ENCODE peak calls at places on chromosome 22, in four cellular contexts. One of them, this sample, is unnamed. For H3K27me3, the result is how much of the 10 kb centered on the place peaks cover.

GRCh38 chr22:37270928-37271650 is 11.2 kb upstream of the CYTH4 start:
- DNase-seq in body of pancreas: no peak
- DNase-seq in cardiac muscle cell: no peak
- DNase-seq in AG04450: no peak
- DNase-seq in this sample: no peak

GRCh38 chr22:39631857-39632256 is 61.3 kb downstream of the CACNA1I start:
- DNase-seq in body of pancreas: no peak
- DNase-seq in cardiac muscle cell: no peak
- DNase-seq in AG04450: no peak
- DNase-seq in this sample: peak

GRCh38 chr22:28373841-28374240 is 305.8 kb downstream of the TTC28 start:
- DNase-seq in body of pancreas: no peak
- DNase-seq in cardiac muscle cell: no peak
- DNase-seq in AG04450: no peak
- DNase-seq in this sample: no peak

GRCh38 chr22:17513612-17514011 is 49.7 kb upstream of the SLC25A18 start:
- DNase-seq in body of pancreas: no peak
- DNase-seq in cardiac muscle cell: no peak
- DNase-seq in AG04450: no peak
- DNase-seq in this sample: no peak

GRCh38 chr22:31488346-31488883 is 1.2 kb downstream of the EIF4ENIF1 start:
- DNase-seq in body of pancreas: no peak
- DNase-seq in cardiac muscle cell: no peak
- DNase-seq in AG04450: no peak
- DNase-seq in this sample: no peak

GRCh38 chr22:48098243-48098935 is 1335.9 kb downstream of the TBC1D22A start:
- DNase-seq in body of pancreas: no peak
- DNase-seq in cardiac muscle cell: no peak
- DNase-seq in AG04450: no peak
- DNase-seq in this sample: no peak

GRCh38 chr22:39153220-39153860 is 860 bp upstream of the CBX7 start:
- DNase-seq in body of pancreas: no peak
- DNase-seq in cardiac muscle cell: no peak
- DNase-seq in AG04450: no peak
- DNase-seq in this sample: peak

GRCh38 chr22:48035897-48036296 is 1273.4 kb downstream of the TBC1D22A start:
- DNase-seq in body of pancreas: no peak
- DNase-seq in cardiac muscle cell: no peak
- DNase-seq in AG04450: no peak
- DNase-seq in this sample: peak

GRCh38 chr22:29811377-29811776 is 26.7 kb downstream of the ASCC2 start:
- DNase-seq in body of pancreas: no peak
- DNase-seq in cardiac muscle cell: no peak
- DNase-seq in AG04450: no peak
- DNase-seq in this sample: no peak

GRCh38 chr22:30903876-30904460 is 64.6 kb downstream of the MORC2 start:
- DNase-seq in body of pancreas: no peak
- DNase-seq in cardiac muscle cell: no peak
- DNase-seq in AG04450: no peak
- DNase-seq in this sample: no peak

GRCh38 chr22:35422145-35422544 is 22.2 kb downstream of the MCM5 start:
- DNase-seq in body of pancreas: no peak
- DNase-seq in cardiac muscle cell: no peak
- DNase-seq in AG04450: no peak
- DNase-seq in this sample: no peak

GRCh38 chr22:27473533-27473932 is 328.0 kb downstream of the MN1 start:
- DNase-seq in body of pancreas: no peak
- DNase-seq in cardiac muscle cell: no peak
- DNase-seq in AG04450: no peak
- DNase-seq in this sample: no peak

GRCh38 chr22:27336151-27337090 is 465.1 kb downstream of the MN1 start:
- DNase-seq in body of pancreas: no peak
- DNase-seq in cardiac muscle cell: no peak
- DNase-seq in AG04450: no peak
- DNase-seq in this sample: no peak

GRCh38 chr22:30824096-30824495 is 129.4 kb downstream of the OSBP2 start:
- DNase-seq in body of pancreas: no peak
- DNase-seq in cardiac muscle cell: no peak
- DNase-seq in AG04450: no peak
- DNase-seq in this sample: no peak

GRCh38 chr22:38135133-38135706 is 24.7 kb upstream of the BAIAP2L2 start:
- DNase-seq in body of pancreas: no peak
- DNase-seq in cardiac muscle cell: no peak
- DNase-seq in AG04450: peak
- DNase-seq in this sample: peak

GRCh38 chr22:29831186-29831921 is 6.7 kb downstream of the ASCC2 start:
- DNase-seq in body of pancreas: no peak
- DNase-seq in cardiac muscle cell: no peak
- DNase-seq in AG04450: no peak
- DNase-seq in this sample: no peak

GRCh38 chr22:24593810-24594568 is 1.1 kb upstream of the LRRC75B start:
- DNase-seq in body of pancreas: peak
- DNase-seq in cardiac muscle cell: no peak
- DNase-seq in AG04450: no peak
- DNase-seq in this sample: peak

GRCh38 chr22:24996420-24996952 is 44.0 kb downstream of the KIAA1671 start:
- DNase-seq in body of pancreas: no peak
- DNase-seq in cardiac muscle cell: peak
- DNase-seq in AG04450: no peak
- DNase-seq in this sample: peak

GRCh38 chr22:41589260-41589600 is 410 bp downstream of the PMM1 start:
- DNase-seq in body of pancreas: peak
- DNase-seq in cardiac muscle cell: peak
- DNase-seq in AG04450: no peak
- DNase-seq in this sample: peak

GRCh38 chr22:38406617-38407016 is 48.4 kb downstream of the KCNJ4 start:
- DNase-seq in body of pancreas: no peak
- DNase-seq in cardiac muscle cell: no peak
- DNase-seq in AG04450: peak
- DNase-seq in this sample: no peak

GRCh38 chr22:42825796-42826195 is 31.3 kb downstream of the ARFGAP3 start:
- DNase-seq in body of pancreas: no peak
- DNase-seq in cardiac muscle cell: no peak
- DNase-seq in AG04450: no peak
- DNase-seq in this sample: no peak

GRCh38 chr22:19877626-19878339 is 23.1 kb upstream of the GNB1L start:
- DNase-seq in body of pancreas: peak
- DNase-seq in cardiac muscle cell: no peak
- DNase-seq in AG04450: no peak
- DNase-seq in this sample: peak

GRCh38 chr22:41775976-41776375 is 24.5 kb upstream of the CCDC134 start:
- DNase-seq in body of pancreas: no peak
- DNase-seq in cardiac muscle cell: no peak
- DNase-seq in AG04450: no peak
- DNase-seq in this sample: no peak

GRCh38 chr22:28268845-28269244 is 349.8 kb upstream of the PITPNB start:
- DNase-seq in body of pancreas: no peak
- DNase-seq in cardiac muscle cell: no peak
- DNase-seq in AG04450: no peak
- DNase-seq in this sample: no peak

GRCh38 chr22:26713823-26714449 is 56.5 kb downstream of the MIAT start:
- DNase-seq in body of pancreas: no peak
- DNase-seq in cardiac muscle cell: peak
- DNase-seq in AG04450: no peak
- DNase-seq in this sample: no peak

GRCh38 chr22:19598054-19598855 is 74.0 kb upstream of the CLDN5 start:
- DNase-seq in body of pancreas: no peak
- DNase-seq in cardiac muscle cell: no peak
- DNase-seq in AG04450: no peak
- DNase-seq in this sample: no peak

GRCh38 chr22:20013382-20013871 is 3.2 kb downstream of the ARVCF start:
- DNase-seq in body of pancreas: peak
- DNase-seq in cardiac muscle cell: peak
- DNase-seq in AG04450: no peak
- DNase-seq in this sample: peak

GRCh38 chr22:22048981-22049531 is 66.5 kb upstream of the TOP3B start:
- DNase-seq in body of pancreas: no peak
- DNase-seq in cardiac muscle cell: no peak
- DNase-seq in AG04450: no peak
- DNase-seq in this sample: no peak
- H3K27me3 ChIP-seq in body of pancreas: under half
- H3K27me3 ChIP-seq in cardiac muscle cell: half or more
- H3K27me3 ChIP-seq in AG04450: under half
- H3K27me3 ChIP-seq in this sample: half or more

DNA sequence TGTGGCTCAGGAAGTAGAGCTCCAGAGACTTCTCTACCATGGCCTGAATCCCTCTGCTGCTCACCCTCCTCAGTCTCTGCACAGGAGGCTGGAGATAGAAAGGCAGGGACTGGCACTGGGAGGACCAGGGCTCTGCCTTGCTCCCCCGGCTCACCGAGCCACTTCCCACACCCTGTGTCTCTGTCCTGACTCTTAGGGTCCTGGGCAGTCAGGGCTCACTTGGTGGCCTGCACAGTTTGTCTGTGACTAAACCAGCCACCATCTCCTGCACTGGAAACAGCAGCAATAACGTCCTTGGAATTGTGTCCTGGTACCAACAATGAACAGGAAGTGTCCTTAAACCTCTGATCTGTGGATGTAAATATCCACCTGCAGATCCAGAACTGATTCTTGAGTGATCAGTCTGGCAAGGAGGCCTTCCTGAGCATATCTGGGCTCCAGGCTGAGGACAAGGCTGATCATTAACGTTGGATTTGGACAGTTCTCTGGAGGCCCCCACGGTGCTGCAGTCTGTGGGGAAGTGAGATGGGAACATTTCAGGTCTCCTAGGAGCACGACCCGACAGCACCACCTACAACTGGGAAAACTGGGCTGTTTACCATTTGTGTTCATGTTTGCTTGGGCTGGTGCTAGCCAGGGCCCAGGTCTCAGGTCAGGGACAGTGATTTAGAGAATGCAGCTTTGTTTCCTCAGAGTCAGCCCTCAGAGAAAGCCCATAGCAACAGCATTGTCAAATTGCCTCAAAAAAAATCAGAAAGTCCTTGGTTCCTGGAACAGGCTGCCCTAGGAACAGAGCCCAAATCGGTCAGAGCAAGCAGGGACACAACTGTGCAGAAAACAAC is 82.5 kb downstream of the ZNF280B start:
- DNase-seq in body of pancreas: no peak
- DNase-seq in cardiac muscle cell: no peak
- DNase-seq in AG04450: no peak
- DNase-seq in this sample: no peak
- H3K27me3 ChIP-seq in body of pancreas: under half
- H3K27me3 ChIP-seq in cardiac muscle cell: under half
- H3K27me3 ChIP-seq in AG04450: under half
- H3K27me3 ChIP-seq in this sample: half or more

DNA sequence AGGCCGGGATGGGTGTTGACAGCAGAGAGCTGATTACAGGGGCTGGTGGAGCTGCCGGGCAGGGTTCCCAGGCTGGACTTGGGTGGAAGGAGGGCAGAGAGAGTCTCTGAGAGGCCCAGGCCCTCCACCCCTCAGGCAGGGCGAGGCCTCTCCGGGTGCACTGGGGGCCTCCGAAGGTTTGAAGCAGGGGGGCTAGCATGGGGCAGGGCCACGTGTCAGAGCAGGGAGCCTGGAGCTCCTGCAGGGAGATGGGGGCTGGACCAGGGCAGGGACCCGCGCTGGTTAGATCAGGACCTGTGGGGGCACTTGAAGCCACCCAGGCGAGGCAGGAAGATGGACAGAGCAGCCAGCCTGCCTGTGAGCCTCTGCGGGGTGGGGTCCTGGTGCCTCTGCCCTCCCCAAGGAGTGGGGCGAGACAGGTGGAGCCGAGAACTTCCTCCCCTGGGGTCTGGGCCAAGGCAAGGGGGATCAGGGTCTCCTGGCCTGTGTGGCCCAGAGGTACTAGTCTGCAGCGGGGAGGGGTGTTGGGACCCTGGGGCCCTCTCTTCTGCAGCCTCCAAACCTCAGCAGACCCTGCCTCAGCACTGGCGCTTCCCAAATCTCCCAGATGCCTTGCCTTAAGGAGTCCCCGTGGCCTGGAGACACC is 911 bp downstream of the PANX2 start:
- DNase-seq in body of pancreas: no peak
- DNase-seq in cardiac muscle cell: peak
- DNase-seq in AG04450: no peak
- DNase-seq in this sample: peak
- H3K27me3 ChIP-seq in body of pancreas: under half
- H3K27me3 ChIP-seq in cardiac muscle cell: under half
- H3K27me3 ChIP-seq in AG04450: under half
- H3K27me3 ChIP-seq in this sample: under half

GRCh38 chr22:49620003-49620556 is 207.6 kb downstream of the BRD1 start:
- DNase-seq in body of pancreas: peak
- DNase-seq in cardiac muscle cell: no peak
- DNase-seq in AG04450: no peak
- DNase-seq in this sample: no peak
- H3K27me3 ChIP-seq in body of pancreas: under half
- H3K27me3 ChIP-seq in cardiac muscle cell: under half
- H3K27me3 ChIP-seq in AG04450: under half
- H3K27me3 ChIP-seq in this sample: under half

GRCh38 chr22:32794449-32795213 is 6.9 kb upstream of the TIMP3 start:
- DNase-seq in body of pancreas: no peak
- DNase-seq in cardiac muscle cell: no peak
- DNase-seq in AG04450: no peak
- DNase-seq in this sample: peak
- H3K27me3 ChIP-seq in body of pancreas: under half
- H3K27me3 ChIP-seq in cardiac muscle cell: under half
- H3K27me3 ChIP-seq in AG04450: under half
- H3K27me3 ChIP-seq in this sample: under half

GRCh38 chr22:22060200-22061084 is 77.9 kb upstream of the TOP3B start:
- DNase-seq in body of pancreas: no peak
- DNase-seq in cardiac muscle cell: peak
- DNase-seq in AG04450: no peak
- DNase-seq in this sample: peak
- H3K27me3 ChIP-seq in body of pancreas: under half
- H3K27me3 ChIP-seq in cardiac muscle cell: under half
- H3K27me3 ChIP-seq in AG04450: under half
- H3K27me3 ChIP-seq in this sample: half or more

GRCh38 chr22:44538518-44539315 is 40.7 kb upstream of the RTL6 start:
- DNase-seq in body of pancreas: no peak
- DNase-seq in cardiac muscle cell: no peak
- DNase-seq in AG04450: no peak
- DNase-seq in this sample: no peak
- H3K27me3 ChIP-seq in body of pancreas: under half
- H3K27me3 ChIP-seq in cardiac muscle cell: under half
- H3K27me3 ChIP-seq in AG04450: under half
- H3K27me3 ChIP-seq in this sample: under half